ENCODE peak calls at places on chromosomes 6 and 20, in four cellular contexts. K, J, O and B are unnamed samples. For H3K4me1 and H3K27me3, the result is how much of the 10 kb centered on the place peaks cover.

GRCh38 chr6:51182884-51183283 is 364.2 kb downstream of the TFAP2B start:
- DNase-seq in K (no peak), J (no peak), O (no peak), B (no peak)

GRCh38 chr6:16244869-16245451 is 6.6 kb downstream of the GMPR start:
- DNase-seq in K (peak), J (peak), O (no peak), B (no peak)

GRCh38 chr6:88376759-88377387 is 210.7 kb upstream of the CNR1 start:
- DNase-seq in K (no peak), J (peak), O (no peak), B (peak)

GRCh38 chr6:137265574-137265973 is 46.4 kb upstream of the IFNGR1 start:
- DNase-seq in K (no peak), J (no peak), O (no peak), B (no peak)

GRCh38 chr6:56348578-56348977 is 101.2 kb upstream of the COL21A1 start:
- DNase-seq in K (no peak), J (no peak), O (no peak), B (peak)

GRCh38 chr6:79506251-79506650 is 31.0 kb downstream of the LCA5 start:
- DNase-seq in K (no peak), J (no peak), O (no peak), B (peak)

GRCh38 chr6:49541210-49541724 is 9.2 kb upstream of the C6orf141 start:
- DNase-seq in K (no peak), J (peak), O (no peak), B (peak)

GRCh38 chr20:31860431-31861345 is 9.6 kb downstream of the DUSP15 start:
- DNase-seq in K (peak), J (no peak), O (no peak), B (peak)

GRCh38 chr6:123622780-123623179 is 14.0 kb downstream of the TRDN start:
- DNase-seq in K (no peak), J (no peak), O (no peak), B (no peak)

GRCh38 chr6:86148586-86148985 is 505.9 kb upstream of the SYNCRIP start:
- DNase-seq in K (no peak), J (no peak), O (no peak), B (no peak)

GRCh38 chr20:32685541-32686529 is 12.1 kb upstream of the C20orf203 start:
- DNase-seq in K (no peak), J (peak), O (no peak), B (no peak)

GRCh38 chr6:88422831-88423230 is 256.7 kb upstream of the CNR1 start:
- DNase-seq in K (no peak), J (no peak), O (no peak), B (peak)

GRCh38 chr6:92779758-92780157 is 639.6 kb downstream of the EPHA7 start:
- DNase-seq in K (peak), J (peak), O (no peak), B (peak)

GRCh38 chr20:54343634-54344033 is 131.8 kb upstream of the DOK5 start:
- DNase-seq in K (no peak), J (no peak), O (no peak), B (no peak)

DNA sequence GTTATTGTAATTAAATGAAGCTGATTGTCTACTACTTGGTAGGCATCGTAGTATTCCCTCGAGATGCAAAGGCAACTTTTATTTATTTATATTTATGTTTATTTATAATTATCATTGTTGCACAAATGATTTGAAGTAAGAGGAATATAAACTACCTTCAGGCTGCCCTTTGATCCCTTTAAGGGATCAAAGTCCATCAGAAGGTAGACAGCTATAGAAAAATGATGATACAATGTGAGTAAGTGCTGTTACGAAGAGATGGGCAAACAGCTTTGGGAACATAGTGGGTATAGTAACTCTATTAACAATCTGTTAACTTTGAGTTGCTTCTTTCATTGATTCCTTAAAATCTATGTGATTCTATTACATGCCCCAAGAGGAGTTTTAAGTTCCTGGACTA is 512.8 kb upstream of the CITED2 start:
- DNase-seq in K (no peak), J (no peak), O (no peak), B (no peak)
- H3K4me1 ChIP-seq in K (under half), J (under half), O (under half), B (under half)

DNA sequence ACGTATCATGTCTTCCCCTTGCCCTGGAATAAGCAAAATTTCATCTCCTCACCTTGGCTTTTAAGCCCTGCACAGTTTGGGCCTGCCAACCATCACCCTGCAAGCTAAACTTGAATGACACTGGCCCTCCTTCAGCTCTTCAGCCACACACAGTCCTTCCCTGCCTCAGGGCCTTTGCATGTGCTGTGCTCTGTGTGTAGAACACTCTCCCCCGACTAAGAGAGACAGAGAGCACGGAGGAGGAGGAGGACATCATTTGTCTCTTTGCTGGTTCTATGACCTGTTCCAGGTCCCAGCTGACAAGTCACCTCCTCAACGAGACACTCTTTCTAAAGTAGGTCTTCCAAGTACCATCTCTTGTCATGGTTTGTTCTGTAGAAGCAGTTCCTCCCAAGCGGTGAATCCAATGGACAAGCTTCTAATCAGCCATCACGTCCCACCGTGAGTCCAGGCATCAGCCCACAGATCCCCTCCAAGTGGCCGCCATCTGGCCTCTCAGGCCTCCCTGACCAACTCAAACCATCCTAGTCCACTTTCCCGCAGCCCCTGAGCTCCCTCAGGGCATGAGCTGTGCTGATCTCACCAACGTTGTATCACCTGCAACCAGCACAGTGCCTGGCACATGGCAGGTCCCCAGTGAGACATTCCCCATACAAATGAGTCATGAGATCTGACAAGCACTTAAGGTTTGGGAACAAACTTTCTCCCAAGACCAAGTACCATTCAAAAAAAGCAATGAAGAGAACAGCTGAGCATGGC is 30.5 kb downstream of the NFATC2 start:
- DNase-seq in K (no peak), J (no peak), O (no peak), B (no peak)
- H3K27me3 ChIP-seq in K (under half), J (under half), O (under half), B (under half)

GRCh38 chr6:30037182-30037788 is 23.8 kb upstream of the POLR1H start:
- DNase-seq in K (peak), J (peak), O (no peak), B (peak)
- H3K4me1 ChIP-seq in K (under half), J (under half), O (under half), B (under half)

DNA sequence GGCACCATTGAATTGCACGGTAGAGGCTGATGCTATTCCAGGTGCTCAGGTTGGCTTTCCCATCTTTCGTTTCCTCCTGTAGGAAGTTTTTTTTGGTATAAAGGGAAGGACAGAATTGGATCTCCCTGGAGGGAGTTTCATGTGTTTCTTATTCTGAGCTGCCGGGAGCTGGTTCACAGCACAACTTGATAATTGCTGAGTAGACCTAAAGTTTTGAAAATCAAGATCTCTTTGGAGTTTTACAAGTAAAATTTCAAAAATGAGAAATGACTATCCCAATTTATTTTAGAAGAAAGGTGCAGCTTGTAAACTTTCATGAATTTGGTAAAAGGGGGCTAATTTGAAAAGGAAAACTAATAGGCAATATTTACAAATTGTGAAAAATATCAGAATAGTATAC is 125.2 kb upstream of the ESR1 start:
- DNase-seq in K (no peak), J (no peak), O (no peak), B (no peak)
- H3K27me3 ChIP-seq in K (under half), J (under half), O (under half), B (under half)

GRCh38 chr20:36468149-36469000 is 72.9 kb upstream of the MYL9 start:
- DNase-seq in K (no peak), J (no peak), O (no peak), B (no peak)

GRCh38 chr20:36472656-36473071 is 68.7 kb upstream of the MYL9 start:
- DNase-seq in K (no peak), J (no peak), O (no peak), B (peak)

GRCh38 chr20:36469973-36470372 is 71.3 kb upstream of the MYL9 start:
- DNase-seq in K (no peak), J (no peak), O (no peak), B (no peak)

GRCh38 chr20:36471885-36472642 is 69.3 kb upstream of the MYL9 start:
- DNase-seq in K (no peak), J (no peak), O (no peak), B (no peak)

GRCh38 chr20:36470482-36471062 is 70.7 kb upstream of the MYL9 start:
- DNase-seq in K (no peak), J (no peak), O (no peak), B (no peak)
- H3K4me1 ChIP-seq in K (under half), J (half or more), O (half or more), B (under half)

GRCh38 chr6:35208419-35208818 is 5.3 kb upstream of the SCUBE3 start:
- DNase-seq in K (no peak), J (no peak), O (no peak), B (no peak)

GRCh38 chr6:35209081-35209480 is 4.7 kb upstream of the SCUBE3 start:
- DNase-seq in K (no peak), J (no peak), O (no peak), B (no peak)

GRCh38 chr6:35206346-35206745 is 7.4 kb upstream of the SCUBE3 start:
- DNase-seq in K (no peak), J (no peak), O (no peak), B (no peak)

GRCh38 chr6:35213161-35213823 is 464 bp upstream of the SCUBE3 start:
- DNase-seq in K (peak), J (no peak), O (no peak), B (no peak)

DNA sequence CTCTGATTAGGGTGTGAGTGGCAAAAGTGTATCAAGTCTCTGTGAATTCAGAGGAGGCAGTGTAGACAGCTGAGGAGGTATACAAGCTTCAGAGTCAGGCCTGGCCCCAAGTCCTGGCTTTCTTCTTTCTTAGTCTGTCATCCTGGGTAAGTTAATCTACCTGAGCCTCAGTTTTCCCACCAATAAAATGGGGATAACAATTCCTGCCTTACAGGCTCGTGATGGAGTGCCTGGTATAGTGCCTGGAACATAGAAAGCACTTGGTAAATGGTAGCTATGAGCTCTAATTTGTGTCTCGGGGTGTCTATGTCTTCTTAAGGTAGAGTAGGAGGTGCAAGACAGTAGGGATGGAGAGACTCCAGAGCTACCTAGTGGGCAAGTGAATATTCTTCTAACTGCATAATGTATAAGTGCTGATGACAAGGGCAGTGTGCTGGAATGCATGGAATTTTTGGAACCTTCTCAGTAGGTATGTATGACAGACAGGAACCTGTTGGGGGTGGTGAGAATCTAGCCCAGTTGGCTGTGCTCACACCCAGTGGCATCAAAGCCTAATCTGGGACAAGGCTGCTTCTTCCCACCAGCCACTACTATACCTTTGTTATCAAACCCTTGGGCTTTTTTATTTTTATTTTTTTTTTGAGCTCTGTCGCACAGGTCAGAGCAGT is 4.0 kb upstream of the SCUBE3 start:
- DNase-seq in K (no peak), J (no peak), O (no peak), B (peak)
- H3K27me3 ChIP-seq in K (under half), J (under half), O (under half), B (under half)

DNA sequence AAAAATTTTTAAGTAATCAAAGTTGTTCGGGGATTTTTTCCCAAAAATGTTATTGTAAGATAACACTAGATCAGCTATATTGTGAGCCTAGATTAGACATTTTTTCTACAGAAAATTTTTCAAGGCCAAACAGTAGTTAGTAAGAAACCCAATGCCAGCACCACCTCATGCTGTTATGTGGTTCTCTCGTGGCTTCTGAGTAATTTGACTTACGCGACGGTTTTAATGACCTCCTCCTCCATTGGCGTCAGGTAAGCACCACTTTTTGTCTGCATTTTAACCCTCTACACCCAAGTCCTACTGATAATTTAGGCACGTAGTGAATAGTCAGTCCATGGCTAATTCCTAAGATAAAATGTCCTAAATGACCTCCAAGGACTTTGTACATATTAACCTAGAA is 9.7 kb downstream of the RPS6KA2 start:
- DNase-seq in K (no peak), J (no peak), O (no peak), B (no peak)
- H3K4me1 ChIP-seq in K (under half), J (under half), O (under half), B (under half)

GRCh38 chr6:28480253-28480932 is 35.2 kb downstream of the GPX6 start:
- DNase-seq in K (no peak), J (no peak), O (no peak), B (no peak)
- H3K27me3 ChIP-seq in K (under half), J (under half), O (under half), B (half or more)

DNA sequence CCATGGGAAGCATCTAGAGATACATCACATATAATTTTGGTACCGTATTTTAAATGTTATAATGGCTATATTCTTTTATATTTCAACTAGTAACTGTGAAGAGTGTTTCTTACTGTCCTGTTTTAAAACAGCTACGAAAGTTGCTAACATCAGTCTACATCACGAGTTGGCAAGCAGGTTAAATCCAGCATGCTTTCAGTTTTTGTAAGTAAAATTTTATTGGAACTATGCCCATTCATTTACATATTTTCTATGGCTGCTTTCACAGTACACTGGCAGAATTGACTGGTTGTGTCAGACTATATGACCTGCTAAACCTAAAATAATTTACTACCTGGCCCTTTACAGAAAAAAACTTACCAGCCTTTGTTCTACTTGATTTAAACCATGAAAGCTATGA is 478.1 kb downstream of the PHF3 start:
- DNase-seq in K (no peak), J (peak), O (no peak), B (no peak)
- H3K4me1 ChIP-seq in K (under half), J (under half), O (under half), B (under half)